ENCODE peak calls at places on chromosomes 12 and 14, in ten cellular contexts. X is GM12878, N is GM23248, O is left lung, Q is ovary, M is heart right ventricle, H is lung, Z is left ventricle myocardium inferior, E is iPS DF 6.9, B is GM23338. C is an unnamed sample.
A peak's percentile ranks its signal among the peaks of the same experiment; 100 is the strongest.

GRCh38 chr14:99688629-99689028 is 4.5 kb downstream of the CYP46A1 start:
- DNase-seq in Z (no peak), H (no peak), Q (peak; percentile 3), B (no peak), O (no peak), X (no peak), E (no peak), M (no peak), N (no peak), C (no peak)

GRCh38 chr14:70036665-70037064 is 152.1 kb downstream of the SLC8A3 start:
- DNase-seq in E (no peak), Q (no peak), H (no peak), Z (no peak), M (no peak), B (peak; percentile 46), X (no peak), O (no peak), N (no peak), C (no peak)

GRCh38 chr12:13099066-13099909 is 4.2 kb downstream of the GSG1 start:
- DNase-seq in M (peak; percentile 60), N (peak; percentile 73), B (no peak), H (no peak), Z (no peak), Q (no peak), X (no peak), O (no peak), E (no peak), C (no peak)

GRCh38 chr12:80837342-80837978 is 100.3 kb downstream of the LIN7A start:
- DNase-seq in Z (no peak), X (no peak), B (peak; percentile 91), H (no peak), N (peak; percentile 77), Q (no peak), M (peak; percentile 38), O (no peak), E (peak; percentile 68), C (peak; percentile 42)

GRCh38 chr14:95510804-95511203 is 5.6 kb downstream of the SYNE3 start:
- DNase-seq in M (no peak), X (no peak), O (peak; percentile 1), H (no peak), Q (no peak), B (peak; percentile 18), E (no peak), N (peak; percentile 66), Z (no peak), C (no peak)

GRCh38 chr14:59511916-59512530 is 27.7 kb downstream of the JKAMP start:
- DNase-seq in M (no peak), X (no peak), H (no peak), B (peak; percentile 78), O (no peak), Q (no peak), E (peak; percentile 29), Z (no peak), N (peak; percentile 7), C (no peak)

GRCh38 chr12:68479832-68480291 is 130.8 kb upstream of the RAP1B start:
- DNase-seq in M (no peak), B (no peak), Q (no peak), O (no peak), N (peak; percentile 63), X (no peak), Z (no peak), E (no peak), H (no peak), C (no peak)

GRCh38 chr14:21498540-21499526 is 12.3 kb downstream of the METTL3 start:
- DNase-seq in M (no peak), E (peak; percentile 47), B (peak; percentile 95), H (no peak), X (no peak), N (peak; percentile 80), Q (no peak), O (no peak), Z (no peak), C (no peak)

GRCh38 chr14:34981743-34982420 is 910 bp upstream of the SRP54 start:
- DNase-seq in O (no peak), M (peak; percentile 14), Q (peak; percentile 15), B (peak; percentile 43), Z (no peak), H (peak; percentile 31), X (no peak), N (peak; percentile 73), E (no peak), C (peak; percentile 27)

GRCh38 chr12:42759622-42760273 is 170.2 kb upstream of the PRICKLE1 start:
- DNase-seq in X (no peak), M (peak; percentile 67), B (no peak), N (peak; percentile 74), H (peak; percentile 59), O (peak; percentile 40), E (no peak), Z (peak; percentile 71), Q (peak; percentile 79), C (peak; percentile 57)

GRCh38 chr12:50218386-50218785 is 51.2 kb upstream of the CERS5 start:
- DNase-seq in Q (no peak), Z (no peak), O (no peak), X (no peak), N (peak; percentile 74), H (no peak), B (no peak), M (no peak), E (no peak), C (no peak)

GRCh38 chr12:51819851-51820720 is 28.4 kb downstream of the FIGNL2 start:
- DNase-seq in E (no peak), Z (peak; percentile 36), M (no peak), B (peak; percentile 22), N (peak; percentile 80), X (no peak), Q (no peak), H (no peak), O (no peak), C (peak; percentile 63)

GRCh38 chr14:99596772-99597171 is 7.2 kb downstream of the CCDC85C start:
- DNase-seq in M (no peak), X (no peak), Z (no peak), N (no peak), H (no peak), E (no peak), Q (no peak), B (no peak), O (no peak), C (no peak)

GRCh38 chr12:94178054-94178453 is 29.7 kb downstream of the PLXNC1 start:
- DNase-seq in O (no peak), Q (no peak), E (no peak), N (no peak), B (no peak), Z (no peak), X (no peak), H (no peak), M (no peak), C (no peak)

DNA sequence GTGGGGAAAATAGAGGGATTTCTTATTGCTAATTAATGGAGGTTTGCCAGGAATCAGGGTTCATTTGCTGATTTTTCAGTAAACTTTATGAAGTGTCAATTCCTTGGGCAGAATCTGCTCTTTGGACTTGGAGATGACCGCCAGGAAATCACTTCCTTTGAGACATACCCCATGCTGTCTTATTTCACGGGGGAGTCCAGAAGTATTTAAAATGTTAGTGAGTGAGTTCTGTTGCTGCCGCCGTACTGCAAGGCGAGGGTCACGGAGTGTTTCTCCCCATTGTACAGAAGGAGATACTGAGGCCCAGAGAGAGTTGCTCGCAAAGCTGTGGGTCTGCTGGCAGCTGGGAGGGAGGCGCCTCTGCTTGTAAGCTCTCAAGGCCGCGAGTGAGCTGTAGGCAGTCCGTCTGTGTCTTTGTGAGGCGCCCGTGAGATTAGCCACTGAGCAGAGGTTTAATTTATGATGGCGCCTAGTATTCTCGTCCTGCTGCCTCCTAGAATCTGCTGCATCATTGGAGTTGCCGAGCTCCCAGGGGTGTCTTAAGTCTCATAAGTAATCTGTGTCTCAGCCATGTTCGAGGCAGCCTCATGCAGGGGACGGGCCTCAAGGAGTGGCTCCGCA is 88.2 kb downstream of the TSPAN9 start:
- DNase-seq in M (no peak), O (no peak), Z (no peak), H (no peak), X (no peak), E (no peak), B (no peak), Q (no peak), N (no peak), C (no peak)
- H3K4me1 ChIP-seq in M (peaks cover 24% of the 10 kb centered on the region), O (peaks cover 19% of the 10 kb centered on the region), Z (peaks cover 58% of the 10 kb centered on the region), H (peaks cover 22% of the 10 kb centered on the region), X (no peaks in the 10 kb centered on the region), E (peaks cover 1% of the 10 kb centered on the region), B (peaks cover 32% of the 10 kb centered on the region), Q (peaks cover 14% of the 10 kb centered on the region), N (peaks cover 23% of the 10 kb centered on the region), C (no peaks in the 10 kb centered on the region)

GRCh38 chr12:47165934-47166333 is 86.2 kb upstream of the AMIGO2 start:
- DNase-seq in M (no peak), E (no peak), H (no peak), Z (no peak), Q (peak; percentile 51), X (no peak), O (no peak), N (no peak), B (no peak), C (peak; percentile 55)

GRCh38 chr12:47160296-47161244 is 80.8 kb upstream of the AMIGO2 start:
- DNase-seq in Z (no peak), B (no peak), X (no peak), N (no peak), H (no peak), E (no peak), M (no peak), O (no peak), Q (no peak), C (no peak)

GRCh38 chr12:47164116-47164515 is 84.4 kb upstream of the AMIGO2 start:
- DNase-seq in O (no peak), E (no peak), Q (no peak), X (no peak), Z (no peak), M (no peak), H (no peak), N (no peak), B (no peak), C (no peak)

GRCh38 chr12:47164730-47165439 is 85.1 kb upstream of the AMIGO2 start:
- DNase-seq in M (no peak), X (no peak), Z (no peak), B (no peak), H (no peak), N (peak; percentile 90), E (no peak), O (no peak), Q (no peak), C (no peak)

GRCh38 chr12:47166365-47166764 is 86.6 kb upstream of the AMIGO2 start:
- DNase-seq in O (no peak), M (no peak), B (no peak), H (no peak), X (no peak), E (no peak), Q (no peak), Z (no peak), N (no peak), C (no peak)
- H3K27ac ChIP-seq in O (no peak overlapping the region), M (no peak overlapping the region), B (no peak overlapping the region), H (no peak overlapping the region), X (no peak overlapping the region), E (no peak overlapping the region), Q (no peak overlapping the region), Z (no peak overlapping the region), N (no peak overlapping the region), C (peak overlapping the region; percentile 65)

GRCh38 chr12:10088955-10089354 is 9.8 kb downstream of the CLEC1A start:
- DNase-seq in Z (no peak), O (no peak), M (no peak), H (no peak), X (no peak), E (no peak), Q (peak; percentile 24), N (no peak), B (peak; percentile 34), C (no peak)
- H3K4me1 ChIP-seq in Z (peaks cover 14% of the 10 kb centered on the region), O (peaks cover 27% of the 10 kb centered on the region), M (peaks cover 28% of the 10 kb centered on the region), H (no peaks in the 10 kb centered on the region), X (peaks cover 8% of the 10 kb centered on the region), E (no peaks in the 10 kb centered on the region), Q (no peaks in the 10 kb centered on the region), N (no peaks in the 10 kb centered on the region), B (peaks cover 9% of the 10 kb centered on the region), C (no peaks in the 10 kb centered on the region)

GRCh38 chr12:56190695-56191155 is 1.4 kb upstream of the SMARCC2 start:
- DNase-seq in E (no peak), M (no peak), O (no peak), Q (no peak), H (no peak), Z (no peak), N (peak; percentile 27), B (peak; percentile 48), X (no peak), C (no peak)
- H3K27ac ChIP-seq in E (no peak overlapping the region), M (peak overlapping the region; percentile 93), O (peak overlapping the region; percentile 94), Q (peak overlapping the region; percentile 83), H (peak overlapping the region; percentile 87), Z (peak overlapping the region; percentile 87), N (no peak overlapping the region), B (peak overlapping the region; percentile 33), X (peak overlapping the region; percentile 91), C (peak overlapping the region; percentile 50)

C was measured in body of pancreas.